ENCODE peak calls at places on chromosomes 12 and 14, in seven cellular contexts. L is heart right ventricle, N is transverse colon, P is Panc1, U is H9, C is PC-9, I is tibial artery. K is an unnamed sample.

GRCh38 chr12:109621271-109621671 is 47.7 kb downstream of the MVK start:
- DNase-seq in L (no peak), N (no peak), P (no peak), U (no peak), C (no peak), I (no peak), K (no peak)

GRCh38 chr14:55127491-55127951 is 1.5 kb upstream of the LGALS3 start:
- DNase-seq in L (no peak), N (peak; percentile 63), P (no peak), U (no peak), C (peak; percentile 99), I (no peak), K (no peak)

GRCh38 chr14:44803239-44803905 is 158.4 kb downstream of the KLHL28 start:
- DNase-seq in L (no peak), N (no peak), P (peak; percentile 25), U (no peak), C (peak; percentile 48), I (no peak), K (no peak)

GRCh38 chr12:32039341-32039740 is 67.3 kb upstream of the BICD1 start:
- DNase-seq in L (peak; percentile 30), N (no peak), P (no peak), U (no peak), C (no peak), I (no peak), K (peak; percentile 72)

GRCh38 chr14:50542941-50543418 is 10.6 kb upstream of the MAP4K5 start:
- DNase-seq in L (no peak), N (peak; percentile 20), P (no peak), U (no peak), C (peak; percentile 46), I (peak; percentile 30), K (peak; percentile 26)

GRCh38 chr12:53726342-53726741 is 910 bp downstream of the CALCOCO1 start:
- DNase-seq in L (no peak), N (no peak), P (no peak), U (no peak), C (no peak), I (no peak), K (no peak)

GRCh38 chr12:89439946-89440345 is 84.7 kb downstream of the GALNT4 start:
- DNase-seq in L (no peak), N (no peak), P (no peak), U (no peak), C (no peak), I (no peak), K (no peak)

GRCh38 chr14:45201908-45202307 is 51.1 kb downstream of the MIS18BP1 start:
- DNase-seq in L (no peak), N (no peak), P (no peak), U (peak; percentile 44), C (no peak), I (no peak), K (no peak)

GRCh38 chr12:105041186-105041585 is 43.1 kb downstream of the ALDH1L2 start:
- DNase-seq in L (no peak), N (no peak), P (no peak), U (no peak), C (no peak), I (no peak), K (no peak)

GRCh38 chr12:27973487-27973890 is 956 bp upstream of the PTHLH start:
- DNase-seq in L (no peak), N (no peak), P (no peak), U (no peak), C (no peak), I (no peak), K (no peak)

GRCh38 chr14:28488658-28489057 is 277.9 kb upstream of the FOXG1 start:
- DNase-seq in L (no peak), N (no peak), P (no peak), U (no peak), C (no peak), I (no peak), K (no peak)

GRCh38 chr14:65034021-65034420 is 47.3 kb downstream of the FNTB start:
- DNase-seq in L (no peak), N (no peak), P (no peak), U (no peak), C (no peak), I (no peak), K (no peak)

GRCh38 chr12:126447346-126447745 is 1382.1 kb downstream of the AACS start:
- DNase-seq in L (no peak), N (no peak), P (no peak), U (peak; percentile 36), C (no peak), I (no peak), K (no peak)

GRCh38 chr12:75704664-75705063 is 193.3 kb upstream of the KRR1 start:
- DNase-seq in L (no peak), N (no peak), P (no peak), U (no peak), C (no peak), I (no peak), K (no peak)

GRCh38 chr14:67532998-67533753 is at the start of gene PLEKHH1:
- DNase-seq in L (peak; percentile 79), N (peak; percentile 88), P (no peak), U (peak; percentile 83), C (peak; percentile 61), I (peak; percentile 67), K (peak; percentile 54)

GRCh38 chr14:39939023-39939422 is 506.8 kb upstream of the FBXO33 start:
- DNase-seq in L (no peak), N (no peak), P (no peak), U (no peak), C (no peak), I (no peak), K (no peak)

GRCh38 chr14:99333841-99334240 is 61.8 kb upstream of the BCL11B start:
- DNase-seq in L (peak; percentile 43), N (no peak), P (no peak), U (no peak), C (no peak), I (no peak), K (no peak)

GRCh38 chr12:70660620-70661219 is 23.5 kb upstream of the PTPRB start:
- DNase-seq in L (peak; percentile 21), N (no peak), P (peak; percentile 13), U (no peak), C (no peak), I (peak; percentile 52), K (no peak)

GRCh38 chr12:76307083-76307482 is 41.1 kb downstream of the BBS10 start:
- DNase-seq in L (no peak), N (no peak), P (no peak), U (no peak), C (peak; percentile 48), I (no peak), K (no peak)

GRCh38 chr12:55926738-55927587 is 731 bp downstream of the PYM1 start:
- DNase-seq in L (peak; percentile 84), N (peak; percentile 91), P (peak; percentile 84), U (peak; percentile 96), C (peak; percentile 82), I (peak; percentile 87), K (peak; percentile 91)
- H3K4me1 ChIP-seq in L (peaks cover 48% of the 10 kb centered on the region), N (peaks cover 55% of the 10 kb centered on the region), P (peaks cover 32% of the 10 kb centered on the region), U (peaks cover 6% of the 10 kb centered on the region), C (peaks cover 39% of the 10 kb centered on the region), I (peaks cover 34% of the 10 kb centered on the region), K (peaks cover 9% of the 10 kb centered on the region)

GRCh38 chr12:6547566-6547965 is 8.3 kb downstream of the IFFO1 start:
- DNase-seq in L (no peak), N (no peak), P (no peak), U (no peak), C (no peak), I (no peak), K (no peak)

GRCh38 chr12:6549379-6550151 is 6.3 kb downstream of the IFFO1 start:
- DNase-seq in L (no peak), N (no peak), P (no peak), U (no peak), C (no peak), I (no peak), K (no peak)

GRCh38 chr12:6547987-6548386 is 7.9 kb downstream of the IFFO1 start:
- DNase-seq in L (peak; percentile 35), N (no peak), P (no peak), U (peak; percentile 27), C (no peak), I (no peak), K (peak; percentile 83)

GRCh38 chr12:6550294-6551062 is 5.4 kb downstream of the IFFO1 start:
- DNase-seq in L (peak; percentile 41), N (no peak), P (no peak), U (no peak), C (no peak), I (no peak), K (no peak)

GRCh38 chr12:6548556-6549378 is 7.1 kb downstream of the IFFO1 start:
- DNase-seq in L (peak; percentile 29), N (no peak), P (no peak), U (no peak), C (no peak), I (no peak), K (no peak)
- H3K4me1 ChIP-seq in L (peaks cover 71% of the 10 kb centered on the region), N (peaks cover 55% of the 10 kb centered on the region), P (no peaks in the 10 kb centered on the region), U (peaks cover 2% of the 10 kb centered on the region), C (no peaks in the 10 kb centered on the region), I (peaks cover 66% of the 10 kb centered on the region), K (peaks cover 24% of the 10 kb centered on the region)

GRCh38 chr14:90519262-90519920 is 122.6 kb downstream of the CALM1 start:
- DNase-seq in L (no peak), N (no peak), P (no peak), U (peak; percentile 20), C (no peak), I (no peak), K (no peak)
- H3K4me1 ChIP-seq in L (peaks cover 67% of the 10 kb centered on the region), N (peaks cover 65% of the 10 kb centered on the region), P (no peaks in the 10 kb centered on the region), U (no peaks in the 10 kb centered on the region), C (peaks cover 6% of the 10 kb centered on the region), I (peaks cover 59% of the 10 kb centered on the region), K (peaks cover 20% of the 10 kb centered on the region)

GRCh38 chr14:104975481-104976197 is 2.5 kb downstream of the AHNAK2 start:
- DNase-seq in L (no peak), N (no peak), P (no peak), U (peak; percentile 55), C (no peak), I (no peak), K (no peak)
- H3K4me1 ChIP-seq in L (peaks cover 87% of the 10 kb centered on the region), N (peaks cover 79% of the 10 kb centered on the region), P (peaks cover 69% of the 10 kb centered on the region), U (no peaks in the 10 kb centered on the region), C (peaks cover 67% of the 10 kb centered on the region), I (peaks cover 81% of the 10 kb centered on the region), K (peaks cover 30% of the 10 kb centered on the region)

GRCh38 chr12:13002301-13003097 is 2.4 kb upstream of the HEBP1 start:
- DNase-seq in L (no peak), N (no peak), P (no peak), U (no peak), C (no peak), I (no peak), K (no peak)

GRCh38 chr12:13007496-13008233 is 7.6 kb upstream of the HEBP1 start:
- DNase-seq in L (no peak), N (no peak), P (no peak), U (no peak), C (no peak), I (no peak), K (no peak)

GRCh38 chr12:13004986-13005385 is 4.9 kb upstream of the HEBP1 start:
- DNase-seq in L (no peak), N (no peak), P (no peak), U (no peak), C (no peak), I (no peak), K (no peak)

GRCh38 chr12:13004368-13004767 is 4.3 kb upstream of the HEBP1 start:
- DNase-seq in L (no peak), N (no peak), P (no peak), U (no peak), C (no peak), I (no peak), K (no peak)

DNA sequence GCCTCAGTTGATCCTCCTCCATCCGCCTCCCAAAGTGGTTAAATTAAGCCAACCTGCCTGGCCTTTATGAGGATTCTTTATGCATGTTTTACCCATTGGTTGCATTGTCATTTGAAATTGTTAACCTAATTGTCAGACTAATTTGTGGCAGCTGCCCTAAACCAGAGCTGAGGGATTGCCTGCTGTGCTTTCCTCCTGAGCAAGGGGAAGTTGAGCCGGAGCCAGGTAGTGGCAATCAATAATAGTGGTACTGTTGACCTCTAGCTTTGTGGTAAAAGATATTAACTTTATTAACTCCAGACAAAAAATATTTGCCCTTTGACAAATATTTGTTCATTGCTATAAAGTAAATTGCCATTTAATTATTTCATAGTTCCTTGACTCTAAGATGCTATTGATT is 5.6 kb upstream of the HEBP1 start:
- DNase-seq in L (no peak), N (no peak), P (no peak), U (no peak), C (no peak), I (no peak), K (no peak)
- H3K4me1 ChIP-seq in L (peaks cover 19% of the 10 kb centered on the region), N (peaks cover 9% of the 10 kb centered on the region), P (no peaks in the 10 kb centered on the region), U (peaks cover 7% of the 10 kb centered on the region), C (peaks cover 5% of the 10 kb centered on the region), I (peaks cover 10% of the 10 kb centered on the region), K (no peaks in the 10 kb centered on the region)

K was measured in uterus.